ENCODE peak calls at places on chromosomes 7 and 10, in seven cellular contexts. Z is colonic mucosa; S is activated effector memory CD4-positive, alpha-beta T cell treated with anti-CD3 and anti-CD28 coated beads, Interleukin-2, amount 50 U/mL, for 16 hours; F is stimulated activated CD4-positive, alpha-beta T cell treated with anti-CD3 and anti-CD28 coated beads, Interleukin-12 subunit alpha, Interleukin-12 subunit beta, amount 100 ng/mL, for 48 hours; B is GM12878; X is activated gamma-delta T cell; P is CD8-positive, alpha-beta T cell. L is an unnamed sample.

GRCh38 chr10:63208981-63209380 is 75.9 kb downstream of the NRBF2 start:
- DNase-seq in Z (no peak), S (no peak), F (no peak), B (no peak), X (no peak), P (no peak), L (no peak)

GRCh38 chr10:24811906-24812305 is 88.2 kb upstream of the ARHGAP21 start:
- DNase-seq in Z (no peak), S (no peak), F (no peak), B (no peak), X (no peak), P (no peak), L (peak)

GRCh38 chr7:2405201-2405600 is 1.8 kb downstream of the CHST12 start:
- DNase-seq in Z (no peak), S (no peak), F (no peak), B (no peak), X (no peak), P (no peak), L (no peak)

GRCh38 chr7:153858335-153858734 is 193.9 kb upstream of the DPP6 start:
- DNase-seq in Z (no peak), S (no peak), F (no peak), B (no peak), X (no peak), P (no peak), L (no peak)

GRCh38 chr10:127236266-127236665 is 39.9 kb upstream of the INSYN2A start:
- DNase-seq in Z (no peak), S (no peak), F (no peak), B (no peak), X (no peak), P (no peak), L (no peak)

GRCh38 chr10:118669020-118669766 is 73.7 kb upstream of the PRLHR start:
- DNase-seq in Z (no peak), S (no peak), F (no peak), B (no peak), X (no peak), P (no peak), L (peak)

GRCh38 chr10:28381903-28382347 is 79.1 kb upstream of the MPP7 start:
- DNase-seq in Z (peak), S (peak), F (peak), B (peak), X (no peak), P (peak), L (peak)

GRCh38 chr10:122879339-122880273 is at the start of gene FAM24B:
- DNase-seq in Z (peak), S (peak), F (peak), B (peak), X (peak), P (peak), L (peak)

GRCh38 chr7:158087196-158087595 is 500.4 kb downstream of the PTPRN2 start:
- DNase-seq in Z (no peak), S (peak), F (no peak), B (no peak), X (no peak), P (no peak), L (no peak)

GRCh38 chr7:150515752-150516151 is 1.1 kb downstream of the GIMAP7 start:
- DNase-seq in Z (no peak), S (no peak), F (no peak), B (no peak), X (no peak), P (no peak), L (no peak)

GRCh38 chr7:12493407-12493806 is 77.1 kb upstream of the SCIN start:
- DNase-seq in Z (no peak), S (no peak), F (no peak), B (no peak), X (no peak), P (no peak), L (no peak)

GRCh38 chr10:103467391-103467790 is 8.7 kb upstream of the CALHM1 start:
- DNase-seq in Z (no peak), S (no peak), F (no peak), B (peak), X (no peak), P (no peak), L (no peak)

GRCh38 chr10:104260775-104261115 is 6.1 kb downstream of the GSTO1 start:
- DNase-seq in Z (no peak), S (no peak), F (no peak), B (no peak), X (no peak), P (no peak), L (no peak)

GRCh38 chr7:97174308-97174707 is 56.8 kb downstream of the SDHAF3 start:
- DNase-seq in Z (no peak), S (no peak), F (no peak), B (no peak), X (no peak), P (no peak), L (no peak)

GRCh38 chr10:120369831-120370230 is 87.2 kb upstream of the PLPP4 start:
- DNase-seq in Z (no peak), S (no peak), F (no peak), B (no peak), X (no peak), P (no peak), L (no peak)

GRCh38 chr7:100247152-100247757 is 27.5 kb downstream of the PVRIG start:
- DNase-seq in Z (no peak), S (no peak), F (no peak), B (no peak), X (no peak), P (no peak), L (no peak)

GRCh38 chr10:70784476-70784875 is 701 bp downstream of the TBATA start:
- DNase-seq in Z (no peak), S (no peak), F (no peak), B (no peak), X (no peak), P (no peak), L (no peak)

GRCh38 chr7:16067695-16068094 is 353.6 kb downstream of the CRPPA start:
- DNase-seq in Z (no peak), S (no peak), F (no peak), B (no peak), X (no peak), P (no peak), L (no peak)

GRCh38 chr10:91788527-91788926 is 9.7 kb upstream of the TNKS2 start:
- DNase-seq in Z (no peak), S (no peak), F (no peak), B (no peak), X (no peak), P (no peak), L (no peak)

GRCh38 chr10:30701471-30702173 is 72.1 kb upstream of the LYZL2 start:
- DNase-seq in Z (peak), S (peak), F (peak), B (peak), X (no peak), P (peak), L (no peak)

GRCh38 chr10:24694086-24694485 is 29.6 kb downstream of the ARHGAP21 start:
- DNase-seq in Z (no peak), S (no peak), F (no peak), B (no peak), X (no peak), P (no peak), L (no peak)

GRCh38 chr7:16343612-16344011 is 77.7 kb downstream of the CRPPA start:
- DNase-seq in Z (no peak), S (no peak), F (no peak), B (no peak), X (no peak), P (no peak), L (no peak)

GRCh38 chr7:116443101-116443523 is 56.4 kb upstream of the CAV2 start:
- DNase-seq in Z (no peak), S (no peak), F (no peak), B (no peak), X (no peak), P (no peak), L (no peak)

GRCh38 chr10:48533951-48534720 is 70.7 kb downstream of the ARHGAP22 start:
- DNase-seq in Z (no peak), S (no peak), F (no peak), B (no peak), X (no peak), P (no peak), L (no peak)

GRCh38 chr7:120833551-120833950 is 24.4 kb downstream of the TSPAN12 start:
- DNase-seq in Z (no peak), S (no peak), F (no peak), B (no peak), X (no peak), P (no peak), L (no peak)

GRCh38 chr10:93199221-93199681 is 125.6 kb downstream of the CYP26A1 start:
- DNase-seq in Z (peak), S (no peak), F (no peak), B (no peak), X (no peak), P (no peak), L (no peak)

GRCh38 chr7:101614939-101615302 is 14.2 kb downstream of the MYL10 start:
- DNase-seq in Z (peak), S (no peak), F (no peak), B (no peak), X (no peak), P (no peak), L (no peak)

GRCh38 chr7:17774248-17774647 is 166.0 kb downstream of the SNX13 start:
- DNase-seq in Z (peak), S (no peak), F (no peak), B (no peak), X (no peak), P (no peak), L (no peak)

GRCh38 chr7:28378574-28379149 is 33.7 kb upstream of the CREB5 start:
- DNase-seq in Z (no peak), S (no peak), F (no peak), B (no peak), X (no peak), P (no peak), L (no peak)

GRCh38 chr7:115260381-115260780 is 338.5 kb downstream of the MDFIC start:
- DNase-seq in Z (no peak), S (no peak), F (no peak), B (no peak), X (no peak), P (no peak), L (no peak)

GRCh38 chr7:47085491-47086275 is 496.2 kb downstream of the TNS3 start:
- DNase-seq in Z (no peak), S (no peak), F (no peak), B (no peak), X (no peak), P (no peak), L (no peak)

GRCh38 chr10:36725581-36726520 is 399.5 kb upstream of the ANKRD30A start:
- DNase-seq in Z (no peak), S (no peak), F (no peak), B (no peak), X (no peak), P (no peak), L (no peak)

GRCh38 chr7:142880886-142881505 is 4.5 kb downstream of the TRPV6 start:
- DNase-seq in Z (no peak), S (peak), F (peak), B (no peak), X (no peak), P (peak), L (no peak)

GRCh38 chr10:68074775-68075549 is at the start of gene HERC4:
- DNase-seq in Z (peak), S (peak), F (peak), B (peak), X (peak), P (peak), L (peak)

GRCh38 chr7:80412842-80413241 is 99.0 kb downstream of the GNAT3 start:
- DNase-seq in Z (no peak), S (no peak), F (no peak), B (no peak), X (no peak), P (no peak), L (no peak)

GRCh38 chr7:116214921-116215320 is 4.6 kb downstream of the TES start:
- DNase-seq in Z (no peak), S (no peak), F (no peak), B (no peak), X (no peak), P (no peak), L (no peak)

GRCh38 chr7:134362587-134363483 is 46.1 kb upstream of the SLC35B4 start:
- DNase-seq in Z (no peak), S (no peak), F (no peak), B (no peak), X (no peak), P (no peak), L (no peak)

GRCh38 chr7:88226886-88227516 is 7.2 kb upstream of the SRI start:
- DNase-seq in Z (peak), S (no peak), F (no peak), B (no peak), X (no peak), P (no peak), L (no peak)

L was measured in caudate nucleus.